ENCODE peak calls at places on chromosomes 1 and 21, in six cellular contexts. One of them, this sample, is unnamed.

GRCh38 chr1:67058761-67059160 is 4.8 kb upstream of the SLC35D1 start:
- DNase-seq in iPS DF 6.9: no peak
- DNase-seq in SK-N-DZ: no peak
- DNase-seq in endodermal cell: no peak
- DNase-seq in NCI-H1930: no peak
- DNase-seq in renal cortical epithelial cell: peak
- DNase-seq in this sample: no peak

GRCh38 chr1:55214903-55215193 is 316 bp downstream of the USP24 start:
- DNase-seq in iPS DF 6.9: no peak
- DNase-seq in SK-N-DZ: peak
- DNase-seq in endodermal cell: peak
- DNase-seq in NCI-H1930: no peak
- DNase-seq in renal cortical epithelial cell: peak
- DNase-seq in this sample: no peak

GRCh38 chr1:236560213-236560771 is 36.5 kb downstream of the LGALS8 start:
- DNase-seq in iPS DF 6.9: no peak
- DNase-seq in SK-N-DZ: no peak
- DNase-seq in endodermal cell: peak
- DNase-seq in NCI-H1930: no peak
- DNase-seq in renal cortical epithelial cell: no peak
- DNase-seq in this sample: no peak

GRCh38 chr1:5718716-5719632 is 273.3 kb downstream of the NPHP4 start:
- DNase-seq in iPS DF 6.9: no peak
- DNase-seq in SK-N-DZ: peak
- DNase-seq in endodermal cell: peak
- DNase-seq in NCI-H1930: peak
- DNase-seq in renal cortical epithelial cell: no peak
- DNase-seq in this sample: no peak

GRCh38 chr1:52002038-52002917 is 11.8 kb upstream of the RAB3B start:
- DNase-seq in iPS DF 6.9: peak
- DNase-seq in SK-N-DZ: peak
- DNase-seq in endodermal cell: peak
- DNase-seq in NCI-H1930: peak
- DNase-seq in renal cortical epithelial cell: peak
- DNase-seq in this sample: peak

GRCh38 chr1:55244476-55245109 is 29.4 kb upstream of the USP24 start:
- DNase-seq in iPS DF 6.9: no peak
- DNase-seq in SK-N-DZ: no peak
- DNase-seq in endodermal cell: no peak
- DNase-seq in NCI-H1930: no peak
- DNase-seq in renal cortical epithelial cell: peak
- DNase-seq in this sample: no peak

GRCh38 chr1:182855886-182856285 is 16.7 kb downstream of the DHX9 start:
- DNase-seq in iPS DF 6.9: no peak
- DNase-seq in SK-N-DZ: no peak
- DNase-seq in endodermal cell: no peak
- DNase-seq in NCI-H1930: no peak
- DNase-seq in renal cortical epithelial cell: no peak
- DNase-seq in this sample: no peak

GRCh38 chr1:32431736-32432400 is 33.0 kb upstream of the ZBTB8B start:
- DNase-seq in iPS DF 6.9: no peak
- DNase-seq in SK-N-DZ: no peak
- DNase-seq in endodermal cell: peak
- DNase-seq in NCI-H1930: no peak
- DNase-seq in renal cortical epithelial cell: peak
- DNase-seq in this sample: no peak

GRCh38 chr1:154747841-154748766 is 122.0 kb downstream of the KCNN3 start:
- DNase-seq in iPS DF 6.9: no peak
- DNase-seq in SK-N-DZ: peak
- DNase-seq in endodermal cell: peak
- DNase-seq in NCI-H1930: no peak
- DNase-seq in renal cortical epithelial cell: no peak
- DNase-seq in this sample: no peak

GRCh38 chr1:116764906-116765862 is 11.0 kb downstream of the CD2 start:
- DNase-seq in iPS DF 6.9: no peak
- DNase-seq in SK-N-DZ: no peak
- DNase-seq in endodermal cell: no peak
- DNase-seq in NCI-H1930: no peak
- DNase-seq in renal cortical epithelial cell: no peak
- DNase-seq in this sample: no peak

GRCh38 chr21:28543975-28544374 is 448.7 kb downstream of the LTN1 start:
- DNase-seq in iPS DF 6.9: no peak
- DNase-seq in SK-N-DZ: no peak
- DNase-seq in endodermal cell: no peak
- DNase-seq in NCI-H1930: no peak
- DNase-seq in renal cortical epithelial cell: no peak
- DNase-seq in this sample: no peak

GRCh38 chr1:31007462-31007991 is 58.0 kb downstream of the PUM1 start:
- DNase-seq in iPS DF 6.9: no peak
- DNase-seq in SK-N-DZ: no peak
- DNase-seq in endodermal cell: no peak
- DNase-seq in NCI-H1930: no peak
- DNase-seq in renal cortical epithelial cell: peak
- DNase-seq in this sample: peak

GRCh38 chr1:60234761-60235160 is 161.2 kb upstream of the C1orf87 start:
- DNase-seq in iPS DF 6.9: no peak
- DNase-seq in SK-N-DZ: no peak
- DNase-seq in endodermal cell: no peak
- DNase-seq in NCI-H1930: no peak
- DNase-seq in renal cortical epithelial cell: no peak
- DNase-seq in this sample: no peak

GRCh38 chr1:91731815-91732214 is 154.1 kb downstream of the TGFBR3 start:
- DNase-seq in iPS DF 6.9: no peak
- DNase-seq in SK-N-DZ: no peak
- DNase-seq in endodermal cell: no peak
- DNase-seq in NCI-H1930: no peak
- DNase-seq in renal cortical epithelial cell: peak
- DNase-seq in this sample: peak

GRCh38 chr1:219670426-219671149 is 57.7 kb upstream of the ZC3H11B start:
- DNase-seq in iPS DF 6.9: no peak
- DNase-seq in SK-N-DZ: no peak
- DNase-seq in endodermal cell: no peak
- DNase-seq in NCI-H1930: no peak
- DNase-seq in renal cortical epithelial cell: no peak
- DNase-seq in this sample: no peak

GRCh38 chr1:176803042-176803441 is 340.1 kb downstream of the PAPPA2 start:
- DNase-seq in iPS DF 6.9: no peak
- DNase-seq in SK-N-DZ: no peak
- DNase-seq in endodermal cell: peak
- DNase-seq in NCI-H1930: no peak
- DNase-seq in renal cortical epithelial cell: peak
- DNase-seq in this sample: no peak

GRCh38 chr1:47189844-47190562 is at the start of gene PDZK1IP1:
- DNase-seq in iPS DF 6.9: no peak
- DNase-seq in SK-N-DZ: no peak
- DNase-seq in endodermal cell: peak
- DNase-seq in NCI-H1930: no peak
- DNase-seq in renal cortical epithelial cell: peak
- DNase-seq in this sample: peak

GRCh38 chr1:157199421-157199755 is 61.2 kb upstream of the ETV3 start:
- DNase-seq in iPS DF 6.9: no peak
- DNase-seq in SK-N-DZ: no peak
- DNase-seq in endodermal cell: peak
- DNase-seq in NCI-H1930: no peak
- DNase-seq in renal cortical epithelial cell: no peak
- DNase-seq in this sample: no peak

This sample was measured in kidney glomerular epithelial cell.